ENCODE peak calls at places on chromosomes 7 and 10, in eight cellular contexts. A is transverse colon; W is stomach; P is hepatocyte; N is GM23338; L is CD8-positive, alpha-beta T cell; J is astrocyte; B is tibial artery. K is an unnamed sample.
A peak's percentile ranks its signal among the peaks of the same experiment; 100 is the strongest.

GRCh38 chr10:112637901-112638300 is 190.9 kb downstream of the VTI1A start:
- DNase-seq in B (no peak), P (no peak), A (no peak), L (no peak), N (no peak), W (no peak), J (no peak), K (no peak)

GRCh38 chr7:149467321-149467859 is 6.5 kb upstream of the ZNF777 start:
- DNase-seq in L (no peak), P (no peak), N (no peak), B (no peak), A (no peak), W (no peak), J (no peak), K (no peak)

GRCh38 chr10:79349072-79349491 is 1.8 kb downstream of the PPIF start:
- DNase-seq in W (no peak), A (no peak), N (no peak), J (no peak), L (no peak), B (no peak), P (no peak), K (no peak)

GRCh38 chr10:84185526-84186175 is 8.7 kb upstream of the CDHR1 start:
- DNase-seq in W (no peak), N (no peak), B (no peak), J (no peak), L (no peak), A (no peak), P (no peak), K (no peak)

GRCh38 chr10:94125856-94126255 is 132.1 kb downstream of the PLCE1 start:
- DNase-seq in N (no peak), W (no peak), P (no peak), J (peak; percentile 85), L (no peak), B (no peak), A (no peak), K (peak; percentile 62)

GRCh38 chr7:14754631-14755030 is 147.9 kb downstream of the DGKB start:
- DNase-seq in P (peak; percentile 26), J (peak; percentile 59), B (no peak), A (no peak), N (peak; percentile 15), W (no peak), L (no peak), K (no peak)

GRCh38 chr7:141189231-141189630 is 115.4 kb downstream of the TMEM178B start:
- DNase-seq in A (no peak), J (no peak), L (no peak), B (no peak), W (no peak), N (no peak), P (no peak), K (no peak)

GRCh38 chr7:159119851-159120539 is 24.7 kb downstream of the VIPR2 start:
- DNase-seq in L (no peak), B (no peak), W (no peak), P (no peak), A (no peak), J (no peak), N (no peak), K (no peak)

GRCh38 chr7:99447943-99448342 is 9.2 kb downstream of the CPSF4 start:
- DNase-seq in J (no peak), W (no peak), N (peak; percentile 30), P (no peak), B (no peak), A (no peak), L (no peak), K (no peak)
- TF ChIP-seq CTCF in J (no peak), W (no peak), N (peak; percentile 17), P (peak; percentile 3), B (no peak), A (no peak), L (no peak), K (peak; percentile 25)

GRCh38 chr7:100686201-100686821 is 7.7 kb downstream of the GIGYF1 start:
- DNase-seq in L (no peak), A (no peak), W (no peak), P (peak; percentile 4), J (no peak), B (no peak), N (no peak), K (no peak)

GRCh38 chr7:100686822-100687211 is 7.2 kb downstream of the GIGYF1 start:
- DNase-seq in B (no peak), N (no peak), L (no peak), W (no peak), A (no peak), J (no peak), P (no peak), K (no peak)

GRCh38 chr7:100684534-100685042 is 9.5 kb downstream of the GIGYF1 start:
- DNase-seq in P (peak; percentile 5), W (no peak), J (no peak), A (no peak), B (no peak), L (no peak), N (no peak), K (no peak)

GRCh38 chr7:100685049-100685605 is 8.9 kb downstream of the GIGYF1 start:
- DNase-seq in B (no peak), N (no peak), A (no peak), W (no peak), J (no peak), P (no peak), L (no peak), K (no peak)

DNA sequence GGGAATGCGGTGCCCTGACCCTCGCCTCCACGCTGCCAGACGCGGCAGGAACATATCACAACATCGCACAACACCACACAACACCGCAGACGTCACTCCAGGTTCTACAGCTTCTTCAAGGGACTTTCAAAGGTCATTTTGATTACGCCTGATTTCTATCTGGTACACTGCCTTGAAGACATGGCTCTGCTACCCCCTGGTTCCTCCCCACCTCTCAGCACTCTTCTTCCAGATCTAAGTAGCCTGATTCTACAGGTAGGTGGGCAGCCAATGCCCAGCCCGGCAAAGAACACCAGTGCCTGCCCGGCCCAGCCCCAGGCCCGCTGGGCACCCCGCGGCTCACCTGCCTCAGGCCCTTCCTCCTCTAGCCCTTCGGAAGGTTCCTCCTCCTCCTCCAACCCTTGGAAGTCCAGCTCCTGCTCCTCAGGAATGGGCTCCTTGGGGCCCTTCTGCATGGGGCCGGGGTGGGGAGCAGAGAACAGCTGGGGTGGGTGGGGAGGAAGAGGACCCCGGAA is 8.4 kb downstream of the GIGYF1 start:
- DNase-seq in B (no peak), J (no peak), A (no peak), W (no peak), N (no peak), P (no peak), L (no peak), K (no peak)
- H3K36me3 ChIP-seq in B (peaks cover 68% of the 10 kb centered on the region), J (peaks cover 7% of the 10 kb centered on the region), A (peaks cover 4% of the 10 kb centered on the region), W (peaks cover 94% of the 10 kb centered on the region), N (peaks cover 9% of the 10 kb centered on the region), P (no peaks in the 10 kb centered on the region), L (peaks cover 28% of the 10 kb centered on the region), K (peaks cover 60% of the 10 kb centered on the region)

DNA sequence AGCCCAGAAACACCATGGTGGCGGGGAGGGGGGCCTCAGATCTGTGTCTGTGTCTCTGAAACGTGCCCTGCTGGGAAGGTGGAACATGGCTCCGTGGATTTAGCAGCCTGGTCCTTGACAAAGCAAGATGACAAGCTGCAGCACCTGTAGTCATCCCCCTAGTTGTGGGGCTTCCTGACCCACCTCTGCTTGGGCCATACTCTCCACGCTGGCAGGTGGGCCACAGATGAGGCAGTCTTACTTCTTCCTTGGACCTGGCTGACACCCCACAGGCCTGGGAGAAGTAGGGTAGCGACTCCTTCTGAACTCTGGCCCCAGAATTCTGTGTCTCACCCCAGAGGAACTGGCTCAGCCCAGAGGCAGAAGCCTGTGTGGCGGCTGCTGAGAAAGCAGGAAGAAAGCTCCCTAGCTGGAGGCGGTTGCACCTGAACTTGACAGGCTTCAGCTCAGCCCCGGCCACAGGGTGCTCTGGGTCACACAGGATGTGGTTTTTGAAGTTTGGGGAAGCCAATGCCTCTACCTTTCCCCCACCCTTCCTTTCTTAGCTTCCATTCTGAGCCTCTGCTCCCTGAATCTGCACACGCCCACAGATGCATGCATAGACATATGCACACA is 113.9 kb downstream of the ABLIM1 start:
- DNase-seq in A (peak; percentile 71), N (no peak), W (peak; percentile 52), P (no peak), L (peak; percentile 57), J (no peak), B (no peak), K (no peak)
- H3K4me3 ChIP-seq in A (no peak overlapping the region), N (no peak overlapping the region), W (no peak overlapping the region), P (no peak overlapping the region), L (peak overlapping the region; percentile 21), J (no peak overlapping the region), B (no peak overlapping the region), K (no peak overlapping the region)

DNA sequence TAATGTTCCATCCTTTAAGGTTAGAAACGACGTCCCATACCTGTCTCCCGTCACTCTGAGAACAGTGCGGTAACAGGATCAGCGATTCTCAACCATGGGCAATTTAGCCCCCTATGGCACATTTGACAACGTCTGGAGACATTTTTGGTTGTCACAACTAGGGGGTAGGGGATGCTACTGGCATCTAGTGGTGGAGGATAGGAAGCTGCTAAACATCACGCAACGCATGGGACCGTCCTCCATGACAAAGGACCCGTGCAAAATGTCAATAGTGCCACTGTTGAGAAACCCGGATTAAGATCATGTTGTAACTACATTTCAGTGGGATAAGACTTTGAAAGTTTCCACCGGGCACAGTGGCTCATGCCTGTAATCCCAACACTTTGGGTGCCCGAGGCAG is 5.0 kb upstream of the PAXIP1 start:
- DNase-seq in A (no peak), L (peak; percentile 5), P (no peak), N (peak; percentile 86), W (no peak), B (no peak), J (no peak), K (no peak)
- TF ChIP-seq CTCF in A (no peak), L (no peak), P (peak; percentile 29), N (peak; percentile 68), W (no peak), B (peak; percentile 6), J (peak; percentile 18), K (peak; percentile 21)

GRCh38 chr7:155766386-155766785 is 45.9 kb downstream of the SHH start:
- DNase-seq in L (no peak), A (no peak), N (no peak), B (no peak), J (no peak), P (no peak), W (no peak), K (no peak)
- H3K36me3 ChIP-seq in L (peaks cover 49% of the 10 kb centered on the region), A (no peaks in the 10 kb centered on the region), N (peaks cover 31% of the 10 kb centered on the region), B (peaks cover 55% of the 10 kb centered on the region), J (peaks cover 19% of the 10 kb centered on the region), P (no peaks in the 10 kb centered on the region), W (peaks cover 77% of the 10 kb centered on the region), K (peaks cover 17% of the 10 kb centered on the region)

GRCh38 chr10:7872041-7872442 is 53.7 kb downstream of the TAF3 start:
- DNase-seq in P (peak; percentile 31), W (no peak), J (no peak), L (no peak), B (no peak), N (peak; percentile 58), A (no peak), K (no peak)
- H3K4me3 ChIP-seq in P (peak overlapping the region; percentile 10), W (peak overlapping the region; percentile 25), J (peak overlapping the region; percentile 48), L (no peak overlapping the region), B (no peak overlapping the region), N (no peak overlapping the region), A (no peak overlapping the region), K (peak overlapping the region; percentile 27)

DNA sequence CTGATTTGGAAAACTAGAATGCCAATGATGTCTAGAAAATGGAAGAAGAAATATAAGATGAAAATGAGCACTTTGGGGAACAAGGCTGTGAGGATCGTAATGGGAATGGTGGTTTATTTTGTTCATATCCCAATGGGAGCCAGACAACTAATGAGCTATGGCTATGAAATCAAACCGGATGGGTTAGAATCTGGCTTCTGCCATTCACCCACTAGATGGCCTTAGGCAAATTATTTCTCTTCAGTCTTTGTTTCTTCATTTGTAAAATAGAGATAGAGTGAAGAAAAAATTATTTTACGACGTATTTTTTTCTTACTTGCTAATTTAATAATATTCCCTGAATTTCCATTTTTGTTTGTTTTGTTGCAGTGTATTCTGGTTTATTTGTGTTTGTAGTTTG is 572.1 kb upstream of the IGFBP3 start:
- DNase-seq in N (peak; percentile 3), B (no peak), P (no peak), W (no peak), A (no peak), J (no peak), L (no peak), K (no peak)
- TF ChIP-seq CTCF in N (peak; percentile 31), B (no peak), P (no peak), W (no peak), A (no peak), J (no peak), L (no peak), K (no peak)

K was measured in BJ.